ENCODE peak calls at places on chromosomes 12 and 14, in ten cellular contexts. M, S, K, X, T, B, Q, Z, G and C are unnamed samples.

GRCh38 chr12:6341439-6342139 is at the start of gene TNFRSF1A:
- DNase-seq in M (peak), S (no peak), K (peak), X (peak), T (peak), B (peak), Q (peak), Z (no peak), G (no peak), C (peak)

GRCh38 chr12:65324056-65324455 is 45.6 kb downstream of the MSRB3 start:
- DNase-seq in M (no peak), S (no peak), K (no peak), X (no peak), T (no peak), B (no peak), Q (no peak), Z (no peak), G (no peak), C (no peak)

GRCh38 chr14:86915416-86915815 is 1077.6 kb downstream of the GALC start:
- DNase-seq in M (no peak), S (no peak), K (no peak), X (no peak), T (no peak), B (no peak), Q (no peak), Z (no peak), G (no peak), C (no peak)

GRCh38 chr12:100554608-100555077 is 18.8 kb upstream of the GAS2L3 start:
- DNase-seq in M (no peak), S (no peak), K (no peak), X (no peak), T (no peak), B (peak), Q (peak), Z (no peak), G (peak), C (no peak)

GRCh38 chr14:86510503-86510902 is 980.6 kb downstream of the FLRT2 start:
- DNase-seq in M (no peak), S (no peak), K (no peak), X (no peak), T (no peak), B (no peak), Q (no peak), Z (no peak), G (no peak), C (no peak)

GRCh38 chr14:106039400-106039799 is 513.0 kb downstream of the TMEM121 start:
- DNase-seq in M (no peak), S (no peak), K (peak), X (peak), T (no peak), B (peak), Q (peak), Z (no peak), G (peak), C (no peak)

GRCh38 chr14:102155150-102155549 is 15.5 kb downstream of the WDR20 start:
- DNase-seq in M (no peak), S (no peak), K (no peak), X (no peak), T (no peak), B (peak), Q (peak), Z (no peak), G (no peak), C (no peak)

GRCh38 chr12:91043408-91043807 is 14.4 kb downstream of the KERA start:
- DNase-seq in M (no peak), S (no peak), K (no peak), X (no peak), T (no peak), B (no peak), Q (no peak), Z (no peak), G (no peak), C (no peak)

GRCh38 chr14:52299692-52300278 is 14.3 kb upstream of the PTGER2 start:
- DNase-seq in M (no peak), S (no peak), K (no peak), X (no peak), T (no peak), B (peak), Q (peak), Z (no peak), G (no peak), C (no peak)

GRCh38 chr14:79661762-79662161 is 549.5 kb downstream of the DIO2 start:
- DNase-seq in M (no peak), S (no peak), K (no peak), X (no peak), T (no peak), B (no peak), Q (no peak), Z (no peak), G (no peak), C (no peak)

GRCh38 chr12:94649349-94650142 is 811 bp downstream of the TMCC3 start:
- DNase-seq in M (no peak), S (peak), K (peak), X (peak), T (peak), B (peak), Q (no peak), Z (peak), G (no peak), C (peak)

GRCh38 chr12:95115641-95116040 is 42.2 kb upstream of the NR2C1 start:
- DNase-seq in M (no peak), S (no peak), K (no peak), X (no peak), T (no peak), B (no peak), Q (no peak), Z (no peak), G (no peak), C (no peak)

GRCh38 chr12:52300796-52301691 is 9.7 kb upstream of the KRT81 start:
- DNase-seq in M (peak), S (no peak), K (no peak), X (no peak), T (no peak), B (no peak), Q (no peak), Z (no peak), G (no peak), C (no peak)

GRCh38 chr14:62443796-62444195 is 601.5 kb downstream of the KCNH5 start:
- DNase-seq in M (no peak), S (no peak), K (no peak), X (no peak), T (no peak), B (no peak), Q (no peak), Z (no peak), G (peak), C (no peak)

GRCh38 chr12:99984271-99985128 is at the start of gene ANKS1B:
- DNase-seq in M (no peak), S (peak), K (no peak), X (peak), T (peak), B (peak), Q (peak), Z (peak), G (peak), C (peak)

GRCh38 chr14:50060871-50061663 is 55.3 kb downstream of the VCPKMT start:
- DNase-seq in M (peak), S (no peak), K (peak), X (peak), T (no peak), B (peak), Q (peak), Z (peak), G (peak), C (no peak)

GRCh38 chr12:15592934-15593333 is 196.3 kb downstream of the EPS8 start:
- DNase-seq in M (no peak), S (no peak), K (no peak), X (no peak), T (no peak), B (no peak), Q (no peak), Z (no peak), G (no peak), C (no peak)

GRCh38 chr12:14313379-14313778 is 52.1 kb upstream of the ATF7IP start:
- DNase-seq in M (no peak), S (no peak), K (no peak), X (no peak), T (no peak), B (no peak), Q (no peak), Z (no peak), G (no peak), C (no peak)

DNA sequence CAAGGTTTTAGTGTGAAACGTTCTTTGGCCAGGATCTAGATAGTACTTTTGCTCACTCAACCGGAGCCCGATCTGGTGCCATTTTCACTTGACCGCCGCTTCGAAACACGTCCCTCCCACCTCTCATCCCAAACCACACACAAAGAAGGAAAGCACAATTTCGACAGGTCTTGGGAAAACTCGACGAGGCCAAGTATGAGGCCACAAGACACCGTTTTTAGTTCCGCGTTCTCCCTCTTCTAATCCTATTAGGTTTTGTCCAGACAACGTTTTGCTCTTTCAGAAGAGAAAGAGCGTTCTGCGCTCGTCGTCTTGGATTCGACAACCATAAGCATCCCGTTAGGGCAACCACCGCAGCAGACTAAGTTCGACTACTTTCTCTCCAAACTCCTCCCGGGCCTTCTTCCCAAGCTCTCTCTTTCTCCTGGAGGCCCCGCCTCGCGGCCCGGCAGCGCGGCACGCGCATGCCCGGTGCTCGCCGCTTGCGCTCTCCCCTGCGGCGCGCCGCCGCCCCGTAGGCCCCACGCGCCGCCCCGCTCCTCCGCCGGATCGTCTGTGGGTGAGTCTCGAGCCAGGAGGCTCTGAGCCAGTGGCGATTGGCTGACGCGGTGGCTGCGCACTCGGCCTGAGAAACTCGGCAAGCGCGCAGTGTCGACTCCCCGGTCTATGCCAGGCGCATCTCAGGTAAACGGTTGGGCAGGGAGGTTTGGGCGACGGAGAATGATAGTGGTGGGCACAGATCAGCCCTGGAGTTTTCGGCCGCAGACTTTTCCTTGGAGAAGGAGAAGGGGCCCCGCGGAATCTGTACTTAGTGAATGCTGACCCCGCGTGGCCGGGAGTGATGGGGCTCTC is at the start of gene MIPOL1:
- DNase-seq in M (peak), S (no peak), K (peak), X (peak), T (peak), B (peak), Q (peak), Z (no peak), G (no peak), C (peak)
- TF ChIP-seq POLR2A in M (no peak), S (no peak), K (no peak), X (peak), T (no peak), B (peak), Q (peak), Z (no peak), G (no peak), C (no peak)

DNA sequence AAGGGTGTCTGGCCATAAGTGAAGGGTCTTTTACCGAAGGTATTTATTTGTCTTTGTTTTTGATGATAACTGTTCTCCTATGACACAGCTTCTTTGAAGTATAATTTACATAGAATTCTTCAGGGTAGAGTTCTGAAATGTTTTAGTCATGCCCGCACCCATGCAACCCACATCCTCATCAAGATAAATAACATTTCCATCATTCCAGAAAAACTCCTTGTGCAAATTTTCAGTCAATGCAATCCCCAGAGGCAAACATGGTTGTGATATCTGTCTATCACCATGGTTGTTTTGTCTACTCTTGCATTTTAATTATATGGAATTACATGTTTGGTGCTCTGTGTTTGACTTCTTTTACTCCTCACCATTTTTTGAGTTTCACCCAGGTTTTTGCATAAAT is 837.8 kb downstream of the AACS start:
- DNase-seq in M (no peak), S (no peak), K (no peak), X (no peak), T (no peak), B (no peak), Q (no peak), Z (no peak), G (no peak), C (no peak)
- TF ChIP-seq POLR2A in M (no peak), S (no peak), K (no peak), X (no peak), T (no peak), B (no peak), Q (no peak), Z (no peak), G (no peak), C (no peak)

DNA sequence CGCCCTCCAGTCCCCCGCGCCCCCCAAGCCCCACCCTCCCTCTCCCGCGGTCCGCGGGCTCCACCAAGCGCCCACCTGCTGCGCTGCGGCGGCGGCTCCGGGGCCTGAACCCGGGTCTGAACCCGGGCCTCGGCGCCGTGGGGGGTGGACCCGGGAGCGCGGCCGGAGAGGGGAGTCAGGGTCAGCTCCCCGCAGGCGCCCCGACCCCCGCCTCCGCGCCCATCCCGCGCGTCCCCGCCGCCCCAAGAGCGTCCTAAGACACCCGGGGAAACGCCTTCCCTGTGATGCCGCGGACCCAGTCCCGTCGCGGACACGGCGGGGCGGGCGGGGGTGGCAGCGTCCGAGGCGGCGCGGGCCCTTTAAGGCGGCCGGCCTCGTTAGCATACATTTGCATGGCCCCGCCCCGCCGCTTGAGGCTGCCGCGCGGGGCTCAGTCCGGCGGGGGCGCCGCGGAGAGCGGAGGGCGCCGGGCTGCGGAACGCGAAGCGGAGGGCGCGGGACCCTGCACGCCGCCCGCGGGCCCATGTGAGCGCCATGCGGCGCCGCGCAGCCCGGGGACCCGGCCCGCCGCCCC is at the start of gene MMP17:
- DNase-seq in M (peak), S (peak), K (peak), X (peak), T (peak), B (peak), Q (peak), Z (peak), G (no peak), C (no peak)
- TF ChIP-seq POLR2A in M (no peak), S (no peak), K (no peak), X (peak), T (no peak), B (no peak), Q (no peak), Z (no peak), G (peak), C (no peak)

GRCh38 chr14:29822430-29822709 is 105.3 kb downstream of the PRKD1 start:
- DNase-seq in M (no peak), S (no peak), K (no peak), X (no peak), T (no peak), B (no peak), Q (no peak), Z (no peak), G (no peak), C (no peak)
- TF ChIP-seq POLR2A in M (no peak), S (no peak), K (no peak), X (no peak), T (no peak), B (no peak), Q (no peak), Z (no peak), G (no peak), C (no peak)

DNA sequence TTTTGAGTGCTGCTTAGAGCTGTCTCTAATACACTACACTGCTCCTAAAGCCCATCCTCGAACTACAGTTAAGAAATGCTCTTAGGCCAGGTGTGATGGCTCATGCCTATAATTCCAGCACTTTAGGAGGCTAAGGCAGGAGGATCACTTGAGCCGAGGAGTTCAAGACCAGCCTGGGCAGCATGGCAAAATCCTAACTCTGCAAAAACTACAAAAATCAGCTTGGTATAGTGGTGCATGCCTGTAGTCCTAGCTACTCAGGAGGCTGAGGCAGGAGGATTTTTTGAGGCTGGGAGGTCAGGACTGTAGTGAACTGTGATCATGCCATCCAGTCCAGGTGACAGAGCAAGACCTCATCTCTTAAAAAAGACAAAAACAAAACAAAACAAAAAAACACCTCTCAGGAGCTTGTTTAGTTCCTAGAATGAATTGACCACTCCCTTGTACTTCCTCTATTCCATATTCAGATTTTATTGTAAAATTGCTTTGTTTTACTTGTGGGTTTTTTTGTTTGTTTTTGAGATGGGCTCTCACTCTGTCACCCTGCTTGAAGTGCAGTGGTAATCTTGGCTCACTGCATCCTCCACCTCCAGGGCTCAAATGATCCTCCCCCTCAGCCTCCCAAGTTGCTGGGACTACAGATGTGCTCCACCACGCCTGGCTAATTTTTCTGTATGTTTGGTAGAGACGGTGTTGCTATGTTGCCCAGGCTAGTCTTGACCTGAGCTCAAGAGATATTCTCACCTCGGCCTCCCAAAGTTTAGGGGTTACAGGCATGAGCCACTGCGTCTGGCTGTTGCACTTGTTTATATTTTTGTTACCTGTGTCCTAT is 13.6 kb downstream of the MDM2 start:
- DNase-seq in M (no peak), S (no peak), K (no peak), X (no peak), T (no peak), B (no peak), Q (no peak), Z (no peak), G (no peak), C (no peak)
- TF ChIP-seq POLR2A in M (no peak), S (peak), K (no peak), X (no peak), T (no peak), B (no peak), Q (no peak), Z (peak), G (no peak), C (no peak)

GRCh38 chr14:100076630-100077029 is 11.4 kb downstream of the EVL start:
- DNase-seq in M (peak), S (no peak), K (no peak), X (no peak), T (no peak), B (peak), Q (peak), Z (no peak), G (no peak), C (no peak)
- TF ChIP-seq POLR2A in M (no peak), S (no peak), K (no peak), X (no peak), T (no peak), B (no peak), Q (no peak), Z (no peak), G (no peak), C (no peak)

GRCh38 chr14:103165323-103165722 is 42.1 kb downstream of the TNFAIP2 start:
- DNase-seq in M (no peak), S (no peak), K (peak), X (no peak), T (no peak), B (no peak), Q (no peak), Z (no peak), G (no peak), C (no peak)

GRCh38 chr14:103163199-103163598 is 39.9 kb downstream of the TNFAIP2 start:
- DNase-seq in M (no peak), S (no peak), K (no peak), X (no peak), T (no peak), B (no peak), Q (no peak), Z (no peak), G (no peak), C (no peak)

GRCh38 chr14:103161054-103161397 is 37.8 kb downstream of the TNFAIP2 start:
- DNase-seq in M (no peak), S (no peak), K (no peak), X (no peak), T (no peak), B (no peak), Q (no peak), Z (no peak), G (no peak), C (no peak)

GRCh38 chr14:103164006-103164405 is 40.7 kb downstream of the TNFAIP2 start:
- DNase-seq in M (no peak), S (no peak), K (peak), X (no peak), T (no peak), B (no peak), Q (no peak), Z (no peak), G (no peak), C (no peak)

DNA sequence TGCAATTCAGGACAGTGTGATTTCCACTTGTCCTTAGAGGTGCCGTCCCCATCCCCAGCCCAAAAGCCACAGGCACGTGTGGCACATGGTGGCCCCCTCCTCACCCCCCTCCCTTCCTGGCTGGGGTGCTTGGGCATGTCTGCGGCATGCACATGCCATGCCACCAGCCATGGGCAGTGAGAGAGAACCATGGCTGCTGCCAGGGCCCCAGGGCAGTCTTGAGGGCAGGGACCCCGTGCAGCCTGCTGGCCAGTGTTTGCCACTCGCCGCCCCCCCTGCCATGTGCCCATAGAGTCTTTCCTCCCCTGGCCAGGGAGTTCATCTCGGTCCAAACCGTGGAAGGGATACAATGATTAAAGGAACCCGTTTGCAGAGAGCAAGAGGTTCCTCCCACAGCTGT is 41.5 kb downstream of the TNFAIP2 start:
- DNase-seq in M (no peak), S (no peak), K (peak), X (no peak), T (no peak), B (no peak), Q (no peak), Z (no peak), G (no peak), C (no peak)
- TF ChIP-seq POLR2A in M (no peak), S (no peak), K (no peak), X (no peak), T (no peak), B (no peak), Q (no peak), Z (no peak), G (no peak), C (no peak)

DNA sequence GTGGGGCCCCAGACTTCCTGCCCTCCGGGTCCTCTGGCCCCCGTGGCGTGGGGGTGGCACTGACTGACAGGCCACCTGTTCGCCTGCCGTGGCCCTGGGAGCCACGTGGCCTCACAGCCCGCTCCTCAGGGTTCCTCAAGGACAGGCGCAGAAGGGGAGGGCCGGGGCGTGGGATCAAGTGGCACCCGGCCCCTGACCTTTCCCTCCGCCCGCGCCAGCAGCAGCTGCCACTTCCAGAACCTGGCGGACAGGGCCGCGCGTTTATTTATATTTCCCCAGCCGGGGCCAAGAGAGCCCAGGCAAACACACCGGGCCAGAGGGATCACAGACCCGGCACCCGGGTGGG is 92.6 kb downstream of the RFLNA start:
- DNase-seq in M (no peak), S (no peak), K (no peak), X (no peak), T (no peak), B (no peak), Q (no peak), Z (no peak), G (no peak), C (peak)
- TF ChIP-seq POLR2A in M (no peak), S (no peak), K (no peak), X (no peak), T (no peak), B (no peak), Q (no peak), Z (no peak), G (peak), C (no peak)